ENCODE peak calls at places on chromosomes 11 and 22, in four cellular contexts. V is GM12878, B is K562, J is HepG2. D is an unnamed sample.

GRCh38 chr11:18676803-18677202 is 21.8 kb upstream of the TMEM86A start:
- DNase-seq in J (no peak), B (no peak), V (no peak), D (no peak)

GRCh38 chr11:34002420-34002819 is 49.1 kb upstream of the CAPRIN1 start:
- DNase-seq in J (no peak), B (no peak), V (no peak), D (no peak)

GRCh38 chr11:126938718-126939117 is 61.9 kb downstream of the KIRREL3 start:
- DNase-seq in V (no peak), B (no peak), J (no peak), D (no peak)

GRCh38 chr11:73158356-73159051 is 16.4 kb upstream of the FCHSD2 start:
- DNase-seq in J (peak; percentile 96), B (no peak), V (no peak), D (no peak)

GRCh38 chr22:19965771-19966709 is 24.4 kb upstream of the TXNRD2 start:
- DNase-seq in B (peak; percentile 90), V (no peak), J (no peak), D (peak; percentile 68)

GRCh38 chr22:26544489-26544888 is 32.2 kb upstream of the TFIP11 start:
- DNase-seq in V (no peak), B (no peak), J (no peak), D (no peak)

GRCh38 chr11:70669281-70669680 is 271.0 kb downstream of the CTTN start:
- DNase-seq in V (no peak), B (no peak), J (no peak), D (no peak)

GRCh38 chr11:47609675-47610074 is 15.5 kb upstream of the C1QTNF4 start:
- DNase-seq in J (no peak), B (no peak), V (no peak), D (no peak)

GRCh38 chr22:40128989-40129388 is 48.7 kb upstream of the TNRC6B start:
- DNase-seq in B (no peak), V (no peak), J (no peak), D (no peak)

GRCh38 chr11:122309262-122309925 is 193.4 kb upstream of the BLID start:
- DNase-seq in V (no peak), J (no peak), B (no peak), D (no peak)

GRCh38 chr22:40651563-40652501 is 15.3 kb upstream of the MRTFA start:
- DNase-seq in J (peak; percentile 95), V (no peak), B (peak; percentile 87), D (peak; percentile 48)

GRCh38 chr22:49289822-49290221 is 537.9 kb downstream of the BRD1 start:
- DNase-seq in B (no peak), J (no peak), V (no peak), D (no peak)

GRCh38 chr22:41915035-41915782 is at the start of gene SHISA8:
- DNase-seq in V (no peak), B (no peak), J (no peak), D (peak; percentile 62)

GRCh38 chr11:77842451-77843121 is 21.6 kb downstream of the AAMDC start:
- DNase-seq in J (no peak), V (no peak), B (no peak), D (no peak)

GRCh38 chr11:69635210-69635609 is 5.7 kb upstream of the CCND1 start:
- DNase-seq in V (no peak), J (no peak), B (no peak), D (no peak)

GRCh38 chr11:17333799-17334586 is 17.6 kb upstream of the NCR3LG1 start:
- DNase-seq in V (no peak), B (no peak), J (no peak), D (no peak)

GRCh38 chr11:64406221-64406946 is 47.4 kb downstream of the RPS6KA4 start:
- DNase-seq in V (no peak), B (no peak), J (no peak), D (no peak)

GRCh38 chr22:36323182-36323854 is 64.4 kb downstream of the MYH9 start:
- DNase-seq in V (no peak), B (no peak), J (no peak), D (no peak)

GRCh38 chr11:84775503-84775902 is 851.6 kb downstream of the DLG2 start:
- DNase-seq in J (no peak), B (no peak), V (no peak), D (no peak)

DNA sequence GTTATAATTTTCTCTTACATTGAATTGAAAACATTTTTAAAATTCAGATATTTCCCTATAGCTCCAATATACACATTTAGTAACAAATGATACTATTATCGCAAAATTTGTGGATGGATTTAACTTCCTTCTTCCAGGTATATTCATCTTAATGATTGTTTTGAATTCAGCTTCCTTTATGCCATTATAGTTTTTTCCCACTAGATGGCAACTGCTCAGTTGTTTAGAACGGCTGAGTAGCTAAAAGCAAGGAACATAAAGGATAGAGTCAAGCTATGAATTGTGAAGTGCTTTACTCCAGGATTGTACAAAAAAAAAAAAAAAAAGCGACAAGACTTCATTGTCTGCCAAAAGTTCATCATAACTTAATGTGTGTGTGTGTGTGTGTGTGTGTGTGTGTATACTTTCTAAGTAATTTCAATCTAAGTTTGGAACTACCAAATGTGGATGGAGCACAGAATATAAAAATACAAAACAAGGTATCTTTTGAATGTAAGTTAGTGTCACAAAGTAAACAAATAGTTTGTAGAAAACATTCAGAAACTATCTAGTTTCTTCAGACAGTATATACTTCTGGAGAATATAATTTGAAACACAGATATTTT is 846.4 kb downstream of the DLG2 start:
- DNase-seq in V (no peak), J (peak; percentile 6), B (no peak), D (no peak)
- TF ChIP-seq CTCF in V (peak; percentile 35), J (peak; percentile 36), B (no peak), D (no peak)

DNA sequence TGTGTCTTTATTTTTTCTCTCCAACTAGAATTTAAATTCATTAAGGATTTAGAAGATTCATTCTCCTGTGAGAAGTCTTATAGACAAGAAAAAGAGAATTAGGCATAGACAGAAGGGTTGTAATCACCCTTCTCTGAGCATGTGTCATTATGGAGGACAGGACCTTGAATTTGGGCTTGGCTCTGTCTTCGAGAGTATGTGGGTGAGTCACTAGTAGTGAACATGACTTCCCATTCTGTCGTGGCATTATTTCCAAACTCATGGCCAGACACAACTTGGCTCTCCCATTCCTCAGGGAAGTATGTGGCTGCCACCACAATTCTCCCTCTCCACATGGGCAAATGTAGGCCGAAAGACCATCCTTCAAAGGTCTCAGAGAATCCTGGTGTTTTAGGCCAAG is 14.3 kb upstream of the ANKK1 start:
- DNase-seq in J (no peak), B (no peak), V (no peak), D (no peak)
- TF ChIP-seq MAX in J (no peak), B (no peak), V (no peak), D (no peak)

DNA sequence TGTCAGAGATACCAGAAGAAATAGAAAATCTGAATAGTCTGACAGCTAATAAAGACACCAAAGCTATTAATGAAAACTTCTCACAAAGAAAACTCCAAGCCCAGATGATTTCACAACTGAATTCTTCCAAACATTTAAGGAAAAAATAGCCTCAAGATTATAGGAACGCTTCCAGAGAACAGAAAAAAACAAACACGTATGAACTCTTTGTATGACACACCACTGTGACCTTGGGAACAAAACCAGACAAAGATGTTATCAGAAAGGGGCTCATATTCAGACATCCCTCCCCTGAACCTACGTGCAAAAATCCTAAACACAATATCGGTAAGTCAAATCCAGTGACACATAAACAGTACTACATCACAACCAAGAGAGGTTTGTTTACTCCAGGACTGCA is 23.5 kb downstream of the CERK start:
- DNase-seq in V (no peak), B (no peak), J (no peak), D (no peak)
- TF ChIP-seq CREM in V (no peak), B (no peak), J (no peak), D (no peak)

GRCh38 chr22:46933526-46933925 is 171.1 kb downstream of the TBC1D22A start:
- DNase-seq in V (no peak), J (no peak), B (no peak), D (no peak)

GRCh38 chr22:46929689-46930225 is 167.3 kb downstream of the TBC1D22A start:
- DNase-seq in B (no peak), V (no peak), J (no peak), D (no peak)

GRCh38 chr22:46933040-46933439 is 170.6 kb downstream of the TBC1D22A start:
- DNase-seq in B (no peak), V (no peak), J (no peak), D (no peak)

GRCh38 chr22:46931881-46932280 is 169.4 kb downstream of the TBC1D22A start:
- DNase-seq in J (no peak), V (no peak), B (no peak), D (no peak)

DNA sequence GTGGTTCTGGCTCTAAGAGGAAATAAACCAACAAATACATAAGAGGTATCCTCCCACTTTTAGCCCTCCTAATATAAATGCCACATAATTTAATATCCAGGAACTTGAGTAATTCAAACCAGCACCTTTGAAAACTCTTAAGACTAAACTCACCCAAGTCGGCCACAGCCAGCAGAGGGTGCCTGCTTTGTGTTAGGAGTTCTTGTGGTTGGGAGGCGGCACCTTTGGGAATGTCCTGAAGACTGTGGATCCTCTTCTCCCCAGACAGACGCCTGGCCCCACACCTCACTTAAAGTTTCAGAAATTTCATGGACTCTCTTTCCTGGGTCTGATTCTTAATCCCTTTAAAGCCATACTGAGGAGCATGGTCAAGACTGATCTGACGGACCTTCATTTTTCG is 169.0 kb downstream of the TBC1D22A start:
- DNase-seq in B (no peak), J (no peak), V (no peak), D (no peak)
- TF ChIP-seq CTCF in B (no peak), J (no peak), V (no peak), D (no peak)

GRCh38 chr11:92528051-92528450 is 303.4 kb downstream of the FAT3 start:
- DNase-seq in J (no peak), B (no peak), V (no peak), D (no peak)

GRCh38 chr11:92531051-92531747 is 306.6 kb downstream of the FAT3 start:
- DNase-seq in V (no peak), J (no peak), B (no peak), D (no peak)

GRCh38 chr11:92527467-92527866 is 302.8 kb downstream of the FAT3 start:
- DNase-seq in V (no peak), J (no peak), B (no peak), D (no peak)
- TF ChIP-seq MAX in V (no peak), J (no peak), B (no peak), D (no peak)